ENCODE peak calls at places on chromosomes 4 and X, in four cellular contexts. H is colonic mucosa, T is ovary, V is esophagus squamous epithelium. S is an unnamed sample. For H3K4me1, the result is how much of the 10 kb centered on the place peaks cover.

GRCh38 chr4:95289028-95289634 is 259.6 kb downstream of the UNC5C start:
- DNase-seq in H (no peak), T (no peak), V (no peak), S (peak)

GRCh38 chr4:78829296-78829695 is 53.1 kb downstream of the BMP2K start:
- DNase-seq in H (no peak), T (no peak), V (no peak), S (no peak)

GRCh38 chrX:122517781-122518180 is 666.3 kb upstream of the GRIA3 start:
- DNase-seq in H (no peak), T (no peak), V (no peak), S (peak)

GRCh38 chr4:52266537-52267137 is 215.5 kb downstream of the SPATA18 start:
- DNase-seq in H (no peak), T (peak), V (no peak), S (no peak)

GRCh38 chr4:107877361-107877760 is 52.6 kb downstream of the SGMS2 start:
- DNase-seq in H (no peak), T (no peak), V (no peak), S (no peak)

GRCh38 chrX:45011131-45011530 is 138.1 kb downstream of the KDM6A start:
- DNase-seq in H (no peak), T (no peak), V (no peak), S (no peak)

GRCh38 chr4:20493761-20494353 is 206.4 kb upstream of the PACRGL start:
- DNase-seq in H (no peak), T (no peak), V (no peak), S (peak)

GRCh38 chr4:69523385-69524132 is 27.9 kb upstream of the UGT2B4 start:
- DNase-seq in H (no peak), T (no peak), V (no peak), S (no peak)

GRCh38 chrX:71195959-71196727 is 26.9 kb upstream of the GJB1 start:
- DNase-seq in H (no peak), T (no peak), V (no peak), S (no peak)

GRCh38 chrX:70664726-70665125 is 220.1 kb downstream of the DLG3 start:
- DNase-seq in H (no peak), T (no peak), V (no peak), S (peak)

GRCh38 chr4:80360102-80360501 is 24.6 kb downstream of the CFAP299 start:
- DNase-seq in H (no peak), T (no peak), V (no peak), S (no peak)

GRCh38 chr4:99876946-99877345 is 17.3 kb downstream of the LAMTOR3 start:
- DNase-seq in H (no peak), T (no peak), V (no peak), S (no peak)

GRCh38 chr4:16225996-16226815 is at the start of gene TAPT1:
- DNase-seq in H (peak), T (peak), V (no peak), S (no peak)

GRCh38 chr4:94758141-94758699 is 465 bp downstream of the BMPR1B start:
- DNase-seq in H (peak), T (peak), V (no peak), S (peak)

GRCh38 chrX:119784747-119785446 is 6.5 kb downstream of the RPL39 start:
- DNase-seq in H (peak), T (no peak), V (no peak), S (no peak)

GRCh38 chr4:1491630-1492457 is 85.6 kb upstream of the NKX1-1 start:
- DNase-seq in H (no peak), T (peak), V (no peak), S (no peak)

GRCh38 chr4:73816814-73817213 is 19.7 kb upstream of the CXCL6 start:
- DNase-seq in H (no peak), T (no peak), V (no peak), S (peak)

GRCh38 chr4:158769175-158769831 is 477 bp downstream of the FNIP2 start:
- DNase-seq in H (peak), T (peak), V (no peak), S (no peak)

GRCh38 chrX:1294301-1295067 is 25.9 kb downstream of the CSF2RA start:
- DNase-seq in H (no peak), T (no peak), V (no peak), S (no peak)

DNA sequence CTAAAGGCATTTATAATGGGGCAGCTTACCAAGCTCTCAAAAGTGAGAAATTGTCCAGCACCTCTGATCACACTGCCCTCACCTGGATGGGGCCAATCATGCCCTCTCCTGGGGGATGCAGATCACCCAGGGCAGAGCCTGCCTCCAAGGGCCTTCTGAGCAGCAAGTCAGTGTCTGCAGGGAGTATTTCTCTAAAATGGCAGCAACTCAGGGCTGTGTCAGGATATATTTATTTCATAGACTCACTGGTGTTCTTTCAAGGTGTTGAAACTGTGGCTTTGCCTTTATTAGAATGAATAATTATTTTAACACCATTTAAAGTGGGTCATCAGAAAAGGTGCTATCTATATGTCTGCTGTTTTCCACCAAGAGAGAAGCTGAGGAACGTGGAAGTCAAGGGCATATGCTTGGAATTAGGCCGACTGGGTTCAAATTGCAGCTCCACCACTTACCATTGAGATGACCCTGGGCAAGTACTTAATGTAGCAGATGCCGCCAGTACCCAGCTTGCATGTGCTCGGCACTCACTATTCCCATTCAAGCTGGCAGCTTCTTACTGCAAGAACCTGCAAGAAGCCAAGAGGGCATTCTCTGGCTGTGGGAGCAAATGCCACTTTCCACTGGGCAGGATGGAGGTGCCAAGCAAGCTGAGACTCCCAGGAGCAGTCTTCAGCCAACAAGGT is 590.0 kb downstream of the BCOR start:
- DNase-seq in H (no peak), T (no peak), V (no peak), S (no peak)
- TF ChIP-seq CTCF in H (no peak), T (no peak), V (no peak), S (no peak)

GRCh38 chr4:2818351-2818939 is 25.2 kb upstream of the ADD1 start:
- DNase-seq in H (no peak), T (no peak), V (no peak), S (no peak)

GRCh38 chr4:2817136-2817535 is 24.3 kb downstream of the SH3BP2 start:
- DNase-seq in H (no peak), T (no peak), V (no peak), S (no peak)

GRCh38 chr4:2819244-2820215 is 24.1 kb upstream of the ADD1 start:
- DNase-seq in H (no peak), T (no peak), V (no peak), S (no peak)

GRCh38 chr4:2816401-2816954 is 23.6 kb downstream of the SH3BP2 start:
- DNase-seq in H (no peak), T (no peak), V (no peak), S (no peak)

DNA sequence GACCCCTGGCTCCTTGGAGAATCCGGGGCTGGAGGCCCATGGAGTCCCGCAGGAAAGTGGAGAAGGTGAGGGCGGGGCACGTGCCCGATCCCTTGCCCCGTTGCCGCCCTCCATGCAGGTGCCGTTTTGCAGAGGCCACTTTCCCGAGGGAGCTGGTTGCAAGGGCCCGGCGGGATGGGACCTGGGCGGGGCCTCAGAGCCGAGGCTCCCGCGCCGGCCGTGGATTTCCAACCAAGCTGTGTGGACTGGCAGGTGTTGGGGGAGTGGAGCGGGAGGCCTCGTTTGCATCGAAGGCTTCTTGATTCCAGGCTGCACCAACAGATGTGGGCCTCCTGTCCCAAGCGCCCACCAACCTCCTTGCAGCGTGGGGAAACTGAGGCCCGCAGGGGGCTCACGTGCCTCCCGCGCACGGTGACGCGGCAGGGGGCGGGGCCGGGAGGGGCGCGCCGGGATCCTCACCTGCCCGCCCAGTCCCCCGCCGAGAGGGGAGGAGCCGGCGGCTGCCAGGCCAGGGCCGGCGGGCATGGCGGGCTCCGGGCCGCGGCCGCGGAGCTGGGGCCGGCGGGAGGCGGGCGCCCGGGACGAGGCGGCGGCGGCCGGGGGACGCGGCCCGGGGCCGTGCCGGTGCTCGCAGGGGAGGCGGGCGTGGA is 24.9 kb downstream of the SH3BP2 start:
- DNase-seq in H (peak), T (no peak), V (no peak), S (no peak)
- H3K4me1 ChIP-seq in H (under half), T (under half), V (under half), S (under half)

GRCh38 chr4:84966382-84967291 is at the start of gene WDFY3:
- DNase-seq in H (peak), T (peak), V (peak), S (peak)
- TF ChIP-seq CTCF in H (no peak), T (no peak), V (no peak), S (peak)

DNA sequence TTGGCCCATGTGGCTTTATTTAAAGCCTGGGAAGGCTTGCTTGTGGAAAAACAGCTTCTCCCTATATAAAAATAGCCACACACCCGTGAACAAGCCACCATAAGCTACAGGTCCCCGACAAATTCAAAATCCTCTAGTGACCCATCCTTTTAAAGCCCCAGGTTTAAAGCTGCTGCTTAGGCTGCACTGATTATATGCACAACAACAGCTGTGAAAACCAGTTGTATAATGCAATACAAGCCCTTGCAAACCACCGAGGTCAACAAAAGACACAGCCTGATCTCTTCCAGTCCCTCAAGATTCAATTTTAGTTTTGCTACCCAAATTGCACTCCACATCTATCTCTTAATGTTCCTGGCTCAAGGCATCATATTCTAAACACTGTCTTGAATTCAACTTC is 186.0 kb upstream of the WDFY3 start:
- DNase-seq in H (no peak), T (no peak), V (no peak), S (no peak)
- H3K4me1 ChIP-seq in H (under half), T (under half), V (under half), S (under half)

S was measured in foreskin keratinocyte.